ENCODE peak calls at places on chromosomes 5 and 9, in eight cellular contexts. Y is CD4-positive, alpha-beta T cell; A is B cell; K is H9; L is dorsolateral prefrontal cortex; B is choroid plexus epithelial cell; G is fibroblast of lung; I is AG09309. M is an unnamed sample.

GRCh38 chr5:45038366-45038987 is 229.7 kb downstream of the MRPS30 start:
- DNase-seq in L (no peak), B (peak), K (no peak), G (peak), I (no peak), A (no peak), Y (no peak), M (no peak)

GRCh38 chr9:120941046-120941770 is 14.6 kb upstream of the TRAF1 start:
- DNase-seq in G (peak), B (no peak), I (no peak), L (no peak), A (no peak), K (no peak), Y (no peak), M (no peak)

GRCh38 chr9:112751059-112751795 is 667 bp downstream of the SNX30 start:
- DNase-seq in I (no peak), K (peak), Y (peak), L (peak), G (peak), A (peak), B (peak), M (peak)

GRCh38 chr5:63233906-63234305 is 655.3 kb downstream of the LRRC70 start:
- DNase-seq in I (no peak), B (peak), K (no peak), G (peak), A (no peak), L (no peak), Y (no peak), M (no peak)

GRCh38 chr9:83432877-83433276 is 105.3 kb downstream of the FRMD3 start:
- DNase-seq in I (no peak), Y (no peak), K (no peak), L (no peak), A (no peak), G (no peak), B (no peak), M (no peak)

GRCh38 chr9:132235894-132236661 is 74.2 kb downstream of the NTNG2 start:
- DNase-seq in B (peak), K (peak), I (no peak), Y (peak), G (peak), A (peak), L (peak), M (peak)

GRCh38 chr5:156386976-156387375 is 60.0 kb downstream of the SGCD start:
- DNase-seq in A (no peak), L (no peak), G (no peak), Y (no peak), B (no peak), K (no peak), I (no peak), M (no peak)

GRCh38 chr5:139762624-139763170 is 32.9 kb upstream of the PSD2 start:
- DNase-seq in I (no peak), L (no peak), Y (no peak), B (no peak), G (no peak), A (no peak), K (no peak), M (no peak)

GRCh38 chr5:72523960-72524582 is 16.9 kb upstream of the ZNF366 start:
- DNase-seq in Y (no peak), L (no peak), K (no peak), A (peak), I (peak), G (peak), B (peak), M (no peak)

GRCh38 chr5:41748631-41749030 is 121.6 kb downstream of the OXCT1 start:
- DNase-seq in A (no peak), K (no peak), B (peak), I (no peak), Y (no peak), G (peak), L (no peak), M (peak)

GRCh38 chr9:123073991-123074422 is 40.5 kb downstream of the GPR21 start:
- DNase-seq in Y (no peak), K (no peak), L (no peak), G (peak), B (peak), I (peak), A (no peak), M (no peak)

GRCh38 chr5:122419195-122419894 is 107.3 kb downstream of the SNCAIP start:
- DNase-seq in K (no peak), G (no peak), Y (no peak), B (no peak), I (no peak), A (no peak), L (no peak), M (no peak)

GRCh38 chr9:2243666-2244555 is 228.8 kb downstream of the SMARCA2 start:
- DNase-seq in G (no peak), Y (no peak), A (no peak), L (no peak), B (no peak), I (no peak), K (no peak), M (no peak)

GRCh38 chr5:932151-932627 is 39.5 kb downstream of the TRIP13 start:
- DNase-seq in Y (no peak), B (no peak), K (no peak), I (no peak), L (no peak), G (no peak), A (no peak), M (no peak)

GRCh38 chr5:191036-191948 is at the start of gene LRRC14B:
- DNase-seq in G (no peak), B (no peak), Y (peak), L (peak), I (no peak), A (peak), K (no peak), M (peak)

GRCh38 chr5:152514827-152515397 is 109.8 kb upstream of the NMUR2 start:
- DNase-seq in G (peak), Y (no peak), L (no peak), I (no peak), B (peak), A (peak), K (no peak), M (no peak)

GRCh38 chr9:78985084-78985738 is 586.6 kb upstream of the TLE4 start:
- DNase-seq in Y (no peak), B (no peak), K (no peak), G (peak), I (no peak), A (no peak), L (no peak), M (no peak)

GRCh38 chr5:172834570-172835245 is 657 bp downstream of the ERGIC1 start:
- DNase-seq in B (peak), Y (no peak), L (peak), K (peak), A (peak), I (no peak), G (no peak), M (peak)

GRCh38 chr5:165448773-165449172 is 1943.4 kb downstream of the MAT2B start:
- DNase-seq in K (no peak), L (no peak), B (peak), G (no peak), I (no peak), A (no peak), Y (no peak), M (no peak)

GRCh38 chr5:61229416-61229815 is 67.1 kb upstream of the SMIM15 start:
- DNase-seq in A (no peak), I (no peak), K (peak), G (no peak), L (no peak), Y (no peak), B (peak), M (no peak)

GRCh38 chr9:33393581-33393980 is 8.8 kb downstream of the AQP7 start:
- DNase-seq in I (no peak), Y (no peak), G (no peak), K (no peak), A (no peak), L (no peak), B (no peak), M (no peak)

GRCh38 chr5:111787006-111787405 is 30.0 kb upstream of the NREP start:
- DNase-seq in A (no peak), Y (no peak), I (no peak), K (no peak), G (peak), B (peak), L (no peak), M (no peak)

GRCh38 chr9:80131627-80132026 is 559.9 kb downstream of the TLE4 start:
- DNase-seq in G (no peak), L (no peak), A (no peak), B (no peak), K (no peak), Y (no peak), I (no peak), M (no peak)

GRCh38 chr5:81252904-81253303 is 19.8 kb downstream of the CKMT2 start:
- DNase-seq in G (no peak), Y (no peak), I (no peak), B (no peak), L (no peak), A (no peak), K (no peak), M (no peak)

GRCh38 chr5:140293091-140293996 is 9.6 kb downstream of the PFDN1 start:
- DNase-seq in G (peak), I (no peak), A (no peak), Y (no peak), K (no peak), L (no peak), B (peak), M (no peak)

GRCh38 chr5:180250329-180250728 is 41.3 kb upstream of the RASGEF1C start:
- DNase-seq in G (no peak), Y (no peak), B (no peak), A (no peak), I (no peak), L (no peak), K (no peak), M (no peak)

GRCh38 chr5:9207820-9208418 is 338.0 kb downstream of the SEMA5A start:
- DNase-seq in I (no peak), A (peak), G (peak), K (no peak), L (no peak), B (peak), Y (no peak), M (no peak)

GRCh38 chr5:58963361-58963760 is 380.5 kb downstream of the RAB3C start:
- DNase-seq in K (no peak), Y (no peak), L (no peak), B (no peak), G (peak), I (no peak), A (no peak), M (no peak)

GRCh38 chr5:58967597-58968281 is 384.9 kb downstream of the RAB3C start:
- DNase-seq in B (no peak), L (no peak), Y (no peak), K (no peak), G (no peak), A (no peak), I (no peak), M (peak)

GRCh38 chr5:58963821-58964220 is 380.9 kb downstream of the RAB3C start:
- DNase-seq in K (no peak), B (no peak), Y (no peak), I (no peak), G (no peak), A (no peak), L (no peak), M (no peak)

GRCh38 chr5:58968350-58968749 is 385.5 kb downstream of the RAB3C start:
- DNase-seq in I (no peak), L (no peak), K (no peak), G (no peak), Y (no peak), B (no peak), A (no peak), M (no peak)

GRCh38 chr5:58965677-58966414 is 383.0 kb downstream of the RAB3C start:
- DNase-seq in L (no peak), I (no peak), G (no peak), A (no peak), B (no peak), Y (no peak), K (no peak), M (no peak)
- TF ChIP-seq CTCF in L (no peak), I (no peak), G (no peak), A (no peak), B (peak), Y (no peak), K (peak), M (no peak)

DNA sequence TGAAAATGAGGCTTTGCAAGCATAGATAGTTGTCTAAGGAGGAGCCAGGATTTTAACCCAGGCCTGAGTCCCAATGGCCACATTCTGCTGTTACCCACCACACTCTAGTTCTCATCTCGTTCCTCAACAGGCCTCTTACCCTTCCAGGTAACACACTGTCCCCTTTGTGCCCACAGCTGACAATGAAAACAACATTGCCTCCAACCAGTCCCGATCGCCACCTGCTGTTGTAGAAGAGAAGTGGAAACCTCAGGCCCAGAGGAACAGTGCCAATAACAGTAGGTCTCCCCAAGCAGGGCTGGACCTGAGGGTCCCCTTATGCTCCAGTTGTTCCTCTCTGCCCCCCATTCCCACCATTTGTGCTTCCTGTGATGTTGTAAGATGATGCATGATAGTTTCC is 30.4 kb downstream of the AMBP start:
- DNase-seq in A (no peak), G (no peak), I (no peak), K (peak), Y (no peak), B (peak), L (no peak), M (no peak)
- TF ChIP-seq CTCF in A (no peak), G (peak), I (peak), K (peak), Y (no peak), B (peak), L (no peak), M (no peak)

GRCh38 chr5:74372502-74373445 is 267.8 kb downstream of the ENC1 start:
- DNase-seq in G (peak), K (no peak), L (no peak), A (no peak), Y (no peak), I (no peak), B (no peak), M (no peak)

GRCh38 chr5:74378464-74378863 is 262.1 kb downstream of the ENC1 start:
- DNase-seq in L (no peak), G (peak), A (no peak), Y (no peak), B (no peak), K (no peak), I (peak), M (no peak)

GRCh38 chr5:74374656-74375055 is 265.9 kb downstream of the ENC1 start:
- DNase-seq in G (no peak), I (no peak), K (no peak), B (no peak), L (no peak), A (no peak), Y (no peak), M (no peak)

GRCh38 chr5:74375271-74375670 is 265.3 kb downstream of the ENC1 start:
- DNase-seq in I (no peak), Y (no peak), B (no peak), A (no peak), K (no peak), L (no peak), G (no peak), M (no peak)

DNA sequence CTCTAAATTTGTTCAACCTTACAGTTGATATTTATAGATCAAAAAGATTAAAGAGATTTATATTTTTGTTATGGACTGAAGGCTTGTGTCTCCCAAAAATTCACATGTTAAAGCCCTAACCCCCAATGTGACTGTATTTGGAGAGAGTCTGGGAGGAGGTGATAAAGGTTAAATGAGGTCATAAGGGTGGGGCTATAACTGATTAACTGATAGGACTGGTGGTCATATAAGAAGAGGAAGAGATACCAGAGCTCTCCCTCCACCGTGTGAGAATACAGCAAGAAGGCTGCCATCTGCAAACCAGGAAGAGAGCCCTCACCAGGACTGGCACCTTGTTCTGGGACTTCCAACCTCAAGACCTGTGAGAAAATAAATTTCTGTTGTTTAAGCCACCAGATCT is 264.3 kb downstream of the ENC1 start:
- DNase-seq in K (no peak), G (no peak), A (no peak), L (no peak), I (no peak), Y (no peak), B (no peak), M (no peak)
- TF ChIP-seq CTCF in K (no peak), G (no peak), A (no peak), L (no peak), I (no peak), Y (no peak), B (no peak), M (no peak)

DNA sequence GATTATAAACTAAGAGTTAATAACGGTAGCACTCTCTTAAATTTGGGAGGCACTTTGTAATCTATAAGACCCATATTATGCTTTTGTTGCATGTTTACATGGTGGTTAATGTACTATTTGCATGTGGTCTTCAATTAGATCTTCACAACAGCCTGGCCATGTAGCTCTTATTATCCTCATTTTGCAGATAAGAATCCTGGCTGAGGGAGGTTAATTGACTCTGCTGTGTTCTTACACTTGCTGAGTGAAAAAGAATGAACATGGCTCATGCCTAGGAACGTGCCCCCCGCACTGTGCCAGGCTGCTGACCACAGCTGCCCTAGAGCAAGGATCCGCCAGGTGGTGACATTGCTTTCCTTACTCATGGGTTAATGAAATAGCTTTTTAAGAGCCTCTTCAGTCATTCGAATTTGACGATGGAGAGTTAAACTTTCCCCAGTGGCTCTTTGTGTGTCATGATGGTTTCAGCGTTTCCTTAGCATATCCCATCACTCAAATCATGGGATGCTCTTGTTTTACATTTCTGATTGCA is 97.9 kb downstream of the CDH6 start:
- DNase-seq in B (no peak), L (no peak), A (no peak), K (peak), G (no peak), Y (no peak), I (no peak), M (no peak)
- TF ChIP-seq CTCF in B (no peak), L (no peak), A (no peak), K (peak), G (no peak), Y (no peak), I (peak), M (no peak)

DNA sequence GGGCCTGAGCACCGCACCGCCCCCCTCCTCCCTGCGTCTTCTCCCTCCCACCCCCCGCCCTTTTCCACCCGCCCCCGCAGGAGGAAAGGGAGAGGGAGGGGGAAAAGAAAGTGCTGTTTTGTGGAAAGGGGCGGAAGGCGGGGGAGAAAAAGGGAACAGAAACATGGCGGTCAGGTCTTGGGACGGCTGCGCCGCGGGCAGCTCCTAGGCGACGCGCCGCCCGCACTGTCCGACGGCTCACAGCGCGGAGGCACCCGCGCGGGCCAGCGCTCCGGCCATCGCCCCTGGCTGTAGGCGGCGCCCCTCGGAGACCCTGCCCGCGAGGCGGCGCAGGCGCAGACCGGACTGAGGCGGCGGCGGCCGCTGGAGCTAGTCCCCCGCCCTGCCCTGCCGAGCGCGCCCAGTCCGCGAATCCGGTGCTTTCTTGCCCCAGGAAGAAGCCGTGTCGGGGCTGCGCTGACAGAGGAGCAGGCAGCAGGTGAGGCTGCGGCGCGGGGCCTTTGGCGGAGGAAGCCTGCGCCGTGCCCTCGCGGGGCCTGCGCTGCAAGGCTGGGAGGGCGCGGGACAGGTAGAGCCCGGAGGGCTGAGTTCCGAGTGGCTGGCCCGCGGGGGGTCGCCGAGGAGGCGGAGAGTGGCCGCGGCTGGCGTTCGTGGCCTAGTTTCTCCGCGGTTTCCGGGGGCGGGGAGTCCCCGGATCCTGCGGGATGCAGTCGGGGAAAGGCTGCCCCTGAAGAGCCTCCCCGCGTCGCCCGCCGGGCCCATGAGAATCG is at the start of gene DENND4C:
- DNase-seq in L (peak), B (peak), A (peak), I (peak), K (peak), Y (peak), G (peak), M (peak)
- TF ChIP-seq CTCF in L (peak), B (no peak), A (no peak), I (no peak), K (peak), Y (peak), G (no peak), M (peak)

GRCh38 chr5:79774171-79774854 is 84.7 kb downstream of the CMYA5 start:
- DNase-seq in Y (no peak), L (peak), G (peak), I (no peak), B (peak), K (peak), A (no peak), M (peak)
- TF ChIP-seq CTCF in Y (no peak), L (no peak), G (no peak), I (peak), B (peak), K (peak), A (no peak), M (peak)

GRCh38 chr9:7259544-7260241 is 501.9 kb downstream of the KDM4C start:
- DNase-seq in A (no peak), L (no peak), K (no peak), Y (no peak), G (no peak), B (peak), I (no peak), M (no peak)
- TF ChIP-seq CTCF in A (no peak), L (no peak), K (no peak), Y (no peak), G (peak), B (peak), I (no peak), M (no peak)

DNA sequence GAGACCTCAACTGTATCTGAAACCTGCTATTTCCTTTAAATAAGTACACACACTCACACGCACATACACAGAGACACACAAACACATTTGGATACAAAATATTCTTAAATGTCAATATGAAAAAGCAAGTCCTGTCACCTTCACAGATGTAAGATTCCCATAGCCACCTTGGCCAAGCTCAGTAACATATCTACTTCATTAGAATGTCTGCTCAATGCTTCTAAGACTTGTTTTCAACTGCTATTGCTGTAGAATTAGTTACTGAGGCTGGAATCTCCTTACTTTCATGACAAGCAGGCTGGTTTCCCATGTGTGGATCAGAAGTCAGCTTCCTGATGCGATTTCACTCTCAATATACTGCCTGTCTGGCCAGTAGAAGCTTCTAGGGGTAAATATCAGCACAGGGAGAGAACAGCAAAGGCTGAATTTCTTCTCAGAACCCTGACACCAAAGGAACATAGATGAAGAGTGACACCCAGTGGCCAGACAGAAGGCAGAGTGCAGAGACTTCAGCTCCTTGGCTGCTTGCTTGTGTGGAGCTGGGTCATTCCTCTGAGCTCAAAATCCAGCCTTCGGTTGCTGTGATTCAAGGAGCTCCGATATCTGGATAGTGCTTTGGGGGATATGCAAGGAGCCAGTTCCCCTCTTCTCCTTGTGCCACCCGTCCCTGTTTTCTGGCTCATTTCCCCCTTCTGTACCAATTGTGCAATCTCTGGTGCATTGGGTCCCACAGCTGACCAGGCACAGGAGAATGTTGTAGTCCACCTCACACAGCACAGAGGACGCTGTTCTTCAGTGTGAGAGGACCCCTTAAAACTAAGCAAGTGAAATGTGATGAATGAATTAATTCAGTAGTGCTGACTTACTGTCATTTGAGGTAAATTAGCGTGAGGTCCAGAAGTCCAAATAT is 26.6 kb upstream of the ABLIM3 start:
- DNase-seq in K (peak), L (peak), Y (peak), G (peak), I (peak), A (peak), B (peak), M (peak)
- TF ChIP-seq CTCF in K (peak), L (peak), Y (peak), G (peak), I (peak), A (peak), B (peak), M (peak)

M was measured in activated CD8-positive, alpha-beta T cell treated with anti-CD3 and anti-CD28 coated beads for 36 hours.